ENCODE peak calls at places on chromosomes 3 and 15, in four cellular contexts. One of them, this sample, is unnamed.

GRCh38 chr3:64456674-64457073 is 231.1 kb downstream of the ADAMTS9 start:
- DNase-seq in right lobe of liver: no peak
- DNase-seq in mesendoderm: no peak
- DNase-seq in left ventricle myocardium inferior: no peak
- DNase-seq in this sample: no peak

GRCh38 chr15:78878356-78878755 is 5.7 kb downstream of the MORF4L1 start:
- DNase-seq in right lobe of liver: no peak
- DNase-seq in left ventricle myocardium inferior: no peak
- DNase-seq in mesendoderm: no peak
- DNase-seq in this sample: no peak

GRCh38 chr15:85792872-85793621 is 1.7 kb downstream of the KLHL25 start:
- DNase-seq in right lobe of liver: no peak
- DNase-seq in left ventricle myocardium inferior: no peak
- DNase-seq in mesendoderm: no peak
- DNase-seq in this sample: no peak

GRCh38 chr15:70439304-70439877 is 324.0 kb downstream of the UACA start:
- DNase-seq in mesendoderm: no peak
- DNase-seq in right lobe of liver: no peak
- DNase-seq in left ventricle myocardium inferior: no peak
- DNase-seq in this sample: no peak

GRCh38 chr3:86147119-86147518 is 843.8 kb downstream of the VGLL3 start:
- DNase-seq in left ventricle myocardium inferior: no peak
- DNase-seq in right lobe of liver: no peak
- DNase-seq in mesendoderm: peak
- DNase-seq in this sample: no peak

GRCh38 chr3:127035672-127036071 is 52.8 kb downstream of the PLXNA1 start:
- DNase-seq in right lobe of liver: no peak
- DNase-seq in mesendoderm: no peak
- DNase-seq in left ventricle myocardium inferior: peak
- DNase-seq in this sample: peak

GRCh38 chr3:47476330-47476626 is 537 bp upstream of the SCAP start:
- DNase-seq in mesendoderm: no peak
- DNase-seq in right lobe of liver: no peak
- DNase-seq in left ventricle myocardium inferior: no peak
- DNase-seq in this sample: no peak

GRCh38 chr15:79436037-79436780 is 4.1 kb downstream of the MINAR1 start:
- DNase-seq in right lobe of liver: no peak
- DNase-seq in mesendoderm: no peak
- DNase-seq in left ventricle myocardium inferior: no peak
- DNase-seq in this sample: no peak

GRCh38 chr3:130516645-130517512 is at the start of gene COL6A6:
- DNase-seq in right lobe of liver: no peak
- DNase-seq in left ventricle myocardium inferior: no peak
- DNase-seq in mesendoderm: peak
- DNase-seq in this sample: no peak

GRCh38 chr3:30943206-30943605 is 48.7 kb upstream of the GADL1 start:
- DNase-seq in mesendoderm: no peak
- DNase-seq in right lobe of liver: no peak
- DNase-seq in left ventricle myocardium inferior: no peak
- DNase-seq in this sample: no peak

GRCh38 chr15:90956551-90957104 is 1.9 kb downstream of the RCCD1 start:
- DNase-seq in right lobe of liver: peak
- DNase-seq in left ventricle myocardium inferior: peak
- DNase-seq in mesendoderm: peak
- DNase-seq in this sample: peak

GRCh38 chr15:73909616-73910015 is 16.6 kb upstream of the LOXL1 start:
- DNase-seq in mesendoderm: no peak
- DNase-seq in right lobe of liver: no peak
- DNase-seq in left ventricle myocardium inferior: no peak
- DNase-seq in this sample: no peak

GRCh38 chr3:196620228-196620627 is 19.3 kb upstream of the NRROS start:
- DNase-seq in left ventricle myocardium inferior: no peak
- DNase-seq in mesendoderm: no peak
- DNase-seq in right lobe of liver: no peak
- DNase-seq in this sample: no peak

GRCh38 chr15:98580577-98580976 is 67.8 kb upstream of the IGF1R start:
- DNase-seq in mesendoderm: peak
- DNase-seq in left ventricle myocardium inferior: no peak
- DNase-seq in right lobe of liver: no peak
- DNase-seq in this sample: no peak

GRCh38 chr3:105166893-105167292 is 199.8 kb upstream of the ALCAM start:
- DNase-seq in left ventricle myocardium inferior: no peak
- DNase-seq in right lobe of liver: no peak
- DNase-seq in mesendoderm: no peak
- DNase-seq in this sample: no peak

GRCh38 chr3:13197281-13197680 is 124.1 kb upstream of the IQSEC1 start:
- DNase-seq in right lobe of liver: no peak
- DNase-seq in left ventricle myocardium inferior: no peak
- DNase-seq in mesendoderm: no peak
- DNase-seq in this sample: no peak

GRCh38 chr15:94968133-94968532 is 736.8 kb downstream of the MCTP2 start:
- DNase-seq in right lobe of liver: no peak
- DNase-seq in left ventricle myocardium inferior: no peak
- DNase-seq in mesendoderm: no peak
- DNase-seq in this sample: no peak

GRCh38 chr3:10992017-10992945 is at the start of gene SLC6A1:
- DNase-seq in mesendoderm: peak
- DNase-seq in right lobe of liver: peak
- DNase-seq in left ventricle myocardium inferior: no peak
- DNase-seq in this sample: peak

GRCh38 chr3:30357897-30358296 is 248.5 kb upstream of the TGFBR2 start:
- DNase-seq in left ventricle myocardium inferior: no peak
- DNase-seq in mesendoderm: no peak
- DNase-seq in right lobe of liver: no peak
- DNase-seq in this sample: no peak

GRCh38 chr15:82951472-82952155 is 906 bp downstream of the HOMER2 start:
- DNase-seq in mesendoderm: no peak
- DNase-seq in left ventricle myocardium inferior: no peak
- DNase-seq in right lobe of liver: no peak
- DNase-seq in this sample: no peak

GRCh38 chr3:101888653-101889052 is 39.3 kb downstream of the NFKBIZ start:
- DNase-seq in right lobe of liver: no peak
- DNase-seq in left ventricle myocardium inferior: no peak
- DNase-seq in mesendoderm: no peak
- DNase-seq in this sample: no peak

GRCh38 chr3:122533931-122534334 is 19.2 kb upstream of the KPNA1 start:
- DNase-seq in right lobe of liver: no peak
- DNase-seq in left ventricle myocardium inferior: no peak
- DNase-seq in mesendoderm: peak
- DNase-seq in this sample: no peak

GRCh38 chr15:85642693-85643058 is 152.0 kb downstream of the KLHL25 start:
- DNase-seq in mesendoderm: no peak
- DNase-seq in left ventricle myocardium inferior: peak
- DNase-seq in right lobe of liver: no peak
- DNase-seq in this sample: peak

GRCh38 chr3:37811625-37812356 is 49.9 kb upstream of the CTDSPL start:
- DNase-seq in mesendoderm: no peak
- DNase-seq in right lobe of liver: no peak
- DNase-seq in left ventricle myocardium inferior: no peak
- DNase-seq in this sample: no peak

GRCh38 chr15:83065431-83065830 is 1.6 kb downstream of the BTBD1 start:
- DNase-seq in left ventricle myocardium inferior: no peak
- DNase-seq in right lobe of liver: no peak
- DNase-seq in mesendoderm: no peak
- DNase-seq in this sample: no peak

GRCh38 chr15:72198410-72199270 is 1.1 kb upstream of the GRAMD2A start:
- DNase-seq in mesendoderm: no peak
- DNase-seq in left ventricle myocardium inferior: no peak
- DNase-seq in right lobe of liver: no peak
- DNase-seq in this sample: no peak

GRCh38 chr3:123111640-123112039 is 44.8 kb downstream of the PDIA5 start:
- DNase-seq in right lobe of liver: no peak
- DNase-seq in left ventricle myocardium inferior: no peak
- DNase-seq in mesendoderm: no peak
- DNase-seq in this sample: no peak

GRCh38 chr3:50365842-50366220 is 6.5 kb upstream of the TMEM115 start:
- DNase-seq in right lobe of liver: no peak
- DNase-seq in mesendoderm: no peak
- DNase-seq in left ventricle myocardium inferior: no peak
- DNase-seq in this sample: no peak
- H3K4me3 ChIP-seq in right lobe of liver: peak
- H3K4me3 ChIP-seq in mesendoderm: no peak
- H3K4me3 ChIP-seq in left ventricle myocardium inferior: peak
- H3K4me3 ChIP-seq in this sample: no peak

GRCh38 chr3:73028803-73029202 is 32.2 kb downstream of the PPP4R2 start:
- DNase-seq in mesendoderm: no peak
- DNase-seq in left ventricle myocardium inferior: no peak
- DNase-seq in right lobe of liver: no peak
- DNase-seq in this sample: no peak
- H3K27ac ChIP-seq in mesendoderm: peak
- H3K27ac ChIP-seq in left ventricle myocardium inferior: no peak
- H3K27ac ChIP-seq in right lobe of liver: no peak
- H3K27ac ChIP-seq in this sample: peak

DNA sequence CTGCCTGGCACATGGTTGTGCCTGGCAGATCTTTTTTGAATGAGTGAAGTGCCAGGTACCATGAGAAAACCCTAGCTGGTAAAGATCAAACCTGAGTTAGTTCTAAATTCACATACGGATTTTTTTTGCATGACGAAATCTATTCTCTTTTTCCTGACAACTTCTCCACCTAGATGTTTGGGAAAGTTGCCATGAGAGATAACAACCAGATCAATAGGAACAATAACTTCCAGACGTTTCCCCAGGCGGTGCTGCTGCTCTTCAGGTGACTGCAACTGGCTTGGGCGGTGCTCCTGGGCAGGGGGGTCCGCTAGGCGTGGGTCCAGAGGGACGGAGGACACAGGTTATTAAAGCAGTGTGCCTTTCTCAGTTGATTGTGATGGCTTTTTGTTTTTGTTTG is 71.8 kb downstream of the CHDH start:
- DNase-seq in mesendoderm: no peak
- DNase-seq in right lobe of liver: no peak
- DNase-seq in left ventricle myocardium inferior: no peak
- DNase-seq in this sample: no peak
- H3K4me3 ChIP-seq in mesendoderm: no peak
- H3K4me3 ChIP-seq in right lobe of liver: no peak
- H3K4me3 ChIP-seq in left ventricle myocardium inferior: no peak
- H3K4me3 ChIP-seq in this sample: no peak

DNA sequence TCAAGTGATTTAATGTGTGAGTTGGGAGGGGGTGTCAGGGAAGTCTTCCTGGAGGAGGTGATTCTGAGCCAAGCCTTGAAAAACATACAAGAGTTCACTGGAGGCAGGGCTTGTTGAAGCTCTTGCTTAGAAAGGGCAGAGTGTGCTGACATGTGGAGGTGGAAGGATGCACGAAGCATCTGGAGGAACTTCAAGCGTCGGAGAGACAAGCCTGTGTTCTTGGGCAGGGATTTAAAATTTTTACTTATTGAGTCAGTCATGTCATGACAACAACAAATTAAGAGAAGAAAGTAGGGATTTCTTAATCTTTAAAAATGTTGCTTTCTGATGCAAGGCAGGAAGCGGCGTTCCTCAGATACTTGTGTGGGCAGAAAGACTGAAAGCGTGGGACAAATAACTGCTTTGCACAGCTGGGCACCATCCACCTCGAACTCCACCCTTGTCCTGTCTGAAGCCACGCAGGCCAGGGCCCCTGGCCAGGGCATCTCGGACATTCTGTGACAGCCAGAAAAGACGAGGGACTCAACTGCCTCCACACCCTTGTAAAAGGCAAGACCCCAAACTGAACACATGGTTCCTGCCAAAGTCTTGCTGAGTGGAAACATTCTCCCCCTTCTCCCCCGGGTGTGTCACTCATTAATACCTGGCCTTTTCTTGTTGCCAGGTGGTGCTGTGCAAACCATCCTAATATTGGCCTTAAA is 6.9 kb upstream of the IL16 start:
- DNase-seq in mesendoderm: no peak
- DNase-seq in right lobe of liver: no peak
- DNase-seq in left ventricle myocardium inferior: peak
- DNase-seq in this sample: peak
- H3K27ac ChIP-seq in mesendoderm: no peak
- H3K27ac ChIP-seq in right lobe of liver: no peak
- H3K27ac ChIP-seq in left ventricle myocardium inferior: peak
- H3K27ac ChIP-seq in this sample: no peak